ENCODE peak calls at places on chromosomes 12 and 14, in eight cellular contexts. M is CD4-positive, alpha-beta memory T cell; H is PC-3; X is neural progenitor cell; Q is choroid plexus epithelial cell; Y is keratinocyte; T is SK-N-SH; A is adrenal gland. B is an unnamed sample.

GRCh38 chr12:116135209-116135930 is 142.1 kb downstream of the MED13L start:
- DNase-seq in M (no peak), H (peak; percentile 93), X (no peak), Q (peak; percentile 69), Y (peak; percentile 38), T (peak; percentile 44), A (peak; percentile 78), B (no peak)

GRCh38 chr12:113260127-113260526 is 38.9 kb downstream of the TPCN1 start:
- DNase-seq in M (no peak), H (no peak), X (no peak), Q (no peak), Y (no peak), T (no peak), A (no peak), B (no peak)

GRCh38 chr14:52031781-52032180 is 37.1 kb downstream of the NID2 start:
- DNase-seq in M (no peak), H (no peak), X (no peak), Q (peak; percentile 74), Y (no peak), T (no peak), A (no peak), B (no peak)

GRCh38 chr12:104605685-104606084 is 148.9 kb downstream of the CHST11 start:
- DNase-seq in M (peak; percentile 22), H (no peak), X (no peak), Q (peak; percentile 58), Y (no peak), T (no peak), A (peak; percentile 77), B (no peak)

GRCh38 chr14:75119056-75119455 is 7.8 kb downstream of the NEK9 start:
- DNase-seq in M (no peak), H (peak; percentile 16), X (no peak), Q (peak; percentile 46), Y (no peak), T (no peak), A (no peak), B (no peak)

GRCh38 chr12:16349132-16349463 is 1.7 kb downstream of the MGST1 start:
- DNase-seq in M (no peak), H (peak; percentile 91), X (peak; percentile 6), Q (peak; percentile 96), Y (no peak), T (no peak), A (peak; percentile 93), B (no peak)

GRCh38 chr12:132154341-132154761 is 10.1 kb downstream of the NOC4L start:
- DNase-seq in M (peak; percentile 41), H (no peak), X (peak; percentile 33), Q (no peak), Y (no peak), T (no peak), A (no peak), B (no peak)

GRCh38 chr12:12821975-12822374 is 8.8 kb downstream of the DDX47 start:
- DNase-seq in M (no peak), H (no peak), X (no peak), Q (no peak), Y (no peak), T (no peak), A (no peak), B (no peak)

GRCh38 chr14:95515080-95515489 is 1.4 kb downstream of the SYNE3 start:
- DNase-seq in M (no peak), H (no peak), X (peak; percentile 58), Q (no peak), Y (no peak), T (peak; percentile 70), A (peak; percentile 83), B (no peak)

GRCh38 chr14:73829526-73830431 is 21.9 kb upstream of the PTGR2 start:
- DNase-seq in M (no peak), H (peak; percentile 65), X (no peak), Q (peak; percentile 85), Y (no peak), T (no peak), A (peak; percentile 74), B (no peak)

GRCh38 chr14:103725001-103725682 is 9.5 kb downstream of the ZFYVE21 start:
- DNase-seq in M (no peak), H (no peak), X (no peak), Q (no peak), Y (no peak), T (no peak), A (no peak), B (no peak)

GRCh38 chr14:58749066-58749669 is 111.4 kb downstream of the DACT1 start:
- DNase-seq in M (no peak), H (peak; percentile 100), X (no peak), Q (peak; percentile 92), Y (no peak), T (no peak), A (peak; percentile 79), B (peak; percentile 3)

GRCh38 chr12:24911284-24911791 is 37.6 kb downstream of the BCAT1 start:
- DNase-seq in M (no peak), H (no peak), X (no peak), Q (peak; percentile 93), Y (no peak), T (no peak), A (no peak), B (no peak)

GRCh38 chr14:23481362-23481970 is 12.0 kb downstream of the NGDN start:
- DNase-seq in M (no peak), H (peak; percentile 22), X (peak; percentile 82), Q (peak; percentile 28), Y (no peak), T (no peak), A (no peak), B (no peak)

GRCh38 chr12:101696477-101697196 is 803 bp upstream of the CHPT1 start:
- DNase-seq in M (no peak), H (peak; percentile 24), X (no peak), Q (peak; percentile 26), Y (no peak), T (peak; percentile 48), A (peak; percentile 90), B (no peak)

GRCh38 chr14:105021656-105022275 is 883 bp upstream of the CDCA4 start:
- DNase-seq in M (no peak), H (peak; percentile 21), X (peak; percentile 76), Q (peak; percentile 50), Y (no peak), T (peak; percentile 62), A (peak; percentile 69), B (peak; percentile 71)

GRCh38 chr12:122162976-122163375 is 11.0 kb downstream of the IL31 start:
- DNase-seq in M (no peak), H (no peak), X (no peak), Q (no peak), Y (no peak), T (no peak), A (no peak), B (no peak)

GRCh38 chr12:49877066-49877465 is 26.6 kb downstream of the FAIM2 start:
- DNase-seq in M (no peak), H (no peak), X (no peak), Q (no peak), Y (no peak), T (no peak), A (no peak), B (no peak)

GRCh38 chr14:77642407-77642806 is 26.0 kb upstream of the SPTLC2 start:
- DNase-seq in M (no peak), H (no peak), X (no peak), Q (no peak), Y (no peak), T (no peak), A (no peak), B (no peak)

GRCh38 chr14:77645520-77646230 is 29.2 kb upstream of the SPTLC2 start:
- DNase-seq in M (no peak), H (no peak), X (no peak), Q (no peak), Y (no peak), T (no peak), A (peak; percentile 6), B (no peak)

GRCh38 chr14:77638738-77639137 is 22.3 kb upstream of the SPTLC2 start:
- DNase-seq in M (no peak), H (peak; percentile 82), X (no peak), Q (peak; percentile 76), Y (peak; percentile 56), T (no peak), A (peak; percentile 36), B (no peak)

GRCh38 chr14:77641207-77641533 is 24.7 kb upstream of the SPTLC2 start:
- DNase-seq in M (no peak), H (no peak), X (no peak), Q (no peak), Y (no peak), T (no peak), A (no peak), B (no peak)

GRCh38 chr14:77641534-77642341 is 25.3 kb upstream of the SPTLC2 start:
- DNase-seq in M (peak; percentile 48), H (peak; percentile 39), X (no peak), Q (peak; percentile 82), Y (no peak), T (no peak), A (peak; percentile 90), B (no peak)
- H3K4me3 ChIP-seq in M (peak overlapping the region; percentile 57), H (peak overlapping the region; percentile 28), X (no peak overlapping the region), Q (peak overlapping the region; percentile 59), Y (no peak overlapping the region), T (no peak overlapping the region), A (peak overlapping the region; percentile 30), B (no peak overlapping the region)

DNA sequence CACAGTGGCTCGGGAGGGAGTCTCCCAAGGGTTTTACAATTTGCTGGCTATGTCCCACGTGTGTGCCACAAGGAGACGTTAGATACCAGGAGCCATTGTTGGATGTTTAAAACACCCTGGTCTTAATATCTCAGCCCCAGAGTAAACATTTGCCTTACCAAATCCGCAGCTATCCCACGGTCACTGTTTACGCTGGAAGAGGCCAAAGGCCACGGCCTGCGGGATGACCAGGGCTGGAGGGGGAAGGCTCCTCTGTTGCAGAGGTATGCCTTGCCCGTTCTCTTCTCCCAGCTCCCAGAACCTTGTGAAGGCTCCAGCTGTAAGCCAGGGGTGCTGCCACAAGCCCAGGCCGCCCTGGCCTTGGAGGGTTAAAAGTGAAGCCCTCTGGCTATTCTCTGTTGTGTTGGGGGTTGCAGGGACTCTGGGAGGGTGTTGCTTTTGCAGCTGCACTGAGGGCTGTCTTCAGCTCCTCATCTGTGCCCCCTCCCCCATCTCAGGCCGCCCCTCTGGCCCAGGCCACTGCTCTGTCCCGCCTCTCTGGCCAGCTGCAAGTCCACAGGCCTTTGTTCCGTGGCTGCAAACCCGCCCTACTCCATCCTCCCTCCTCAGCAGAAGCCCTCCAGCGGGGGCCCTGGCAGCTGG is 2.4 kb downstream of the PLEKHG3 start:
- DNase-seq in M (no peak), H (no peak), X (peak; percentile 86), Q (no peak), Y (no peak), T (peak; percentile 67), A (no peak), B (no peak)
- H3K4me3 ChIP-seq in M (no peak overlapping the region), H (peak overlapping the region; percentile 93), X (peak overlapping the region; percentile 82), Q (no peak overlapping the region), Y (peak overlapping the region; percentile 85), T (no peak overlapping the region), A (no peak overlapping the region), B (no peak overlapping the region)

GRCh38 chr12:109720856-109721189 is 7.2 kb downstream of the FAM222A start:
- DNase-seq in M (no peak), H (no peak), X (no peak), Q (no peak), Y (no peak), T (no peak), A (no peak), B (no peak)
- H3K4me3 ChIP-seq in M (no peak overlapping the region), H (no peak overlapping the region), X (no peak overlapping the region), Q (no peak overlapping the region), Y (no peak overlapping the region), T (no peak overlapping the region), A (no peak overlapping the region), B (no peak overlapping the region)

DNA sequence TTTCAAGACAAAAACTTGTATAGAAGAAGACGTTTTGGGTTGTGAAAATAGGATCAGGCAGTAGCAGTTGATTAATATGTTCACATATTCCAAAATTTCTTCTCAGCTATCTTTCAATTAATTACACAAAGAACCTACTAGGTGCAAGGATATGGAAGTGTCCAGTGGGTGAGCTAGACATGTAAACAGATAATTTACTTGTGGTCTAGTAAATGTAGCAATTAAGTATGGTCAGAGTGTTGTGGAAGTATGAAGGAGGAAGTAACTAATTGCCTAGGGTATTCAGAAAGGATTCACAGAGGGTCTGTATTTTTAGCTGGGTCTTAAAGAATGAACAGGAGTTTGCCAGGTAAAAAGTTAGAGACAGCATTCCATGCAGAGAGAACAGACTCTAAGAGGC is 5.9 kb downstream of the GOLGA5 start:
- DNase-seq in M (no peak), H (no peak), X (no peak), Q (no peak), Y (no peak), T (no peak), A (no peak), B (no peak)
- H3K4me3 ChIP-seq in M (no peak overlapping the region), H (no peak overlapping the region), X (no peak overlapping the region), Q (no peak overlapping the region), Y (no peak overlapping the region), T (no peak overlapping the region), A (no peak overlapping the region), B (no peak overlapping the region)